ENCODE peak calls at places on chromosomes 11 and 22, in five cellular contexts. V, U, P, Q and M are unnamed samples.

GRCh38 chr22:50545522-50546325 is at the start of gene KLHDC7B:
- DNase-seq in V (no peak), Q (peak; percentile 63), P (no peak), U (no peak), M (no peak)

GRCh38 chr11:13287681-13288080 is 10.1 kb downstream of the BMAL1 start:
- DNase-seq in U (no peak), V (no peak), P (no peak), Q (peak; percentile 24), M (no peak)

GRCh38 chr11:35800970-35801953 is 138.7 kb downstream of the TRIM44 start:
- DNase-seq in V (no peak), Q (no peak), P (no peak), U (no peak), M (no peak)

GRCh38 chr11:114483929-114484328 is 44.7 kb downstream of the REXO2 start:
- DNase-seq in P (no peak), U (no peak), V (no peak), Q (no peak), M (no peak)

GRCh38 chr11:80320226-80320625 is 879.4 kb upstream of the TENM4 start:
- DNase-seq in P (peak; percentile 88), U (no peak), V (no peak), Q (no peak), M (no peak)

GRCh38 chr22:21587803-21588611 is 20.5 kb downstream of the UBE2L3 start:
- DNase-seq in U (no peak), Q (peak; percentile 69), P (no peak), V (no peak), M (no peak)

GRCh38 chr11:74989269-74989655 is 529 bp downstream of the NEU3 start:
- DNase-seq in U (no peak), P (no peak), V (no peak), Q (no peak), M (no peak)

GRCh38 chr11:67667490-67668190 is 6.8 kb downstream of the ALDH3B2 start:
- DNase-seq in Q (no peak), U (no peak), P (no peak), V (no peak), M (no peak)

GRCh38 chr11:128480066-128480465 is 107.3 kb downstream of the ETS1 start:
- DNase-seq in P (no peak), Q (no peak), U (no peak), V (no peak), M (no peak)

GRCh38 chr11:44622721-44623258 is 57.3 kb downstream of the CD82 start:
- DNase-seq in V (no peak), U (no peak), P (no peak), Q (no peak), M (no peak)

GRCh38 chr11:13135385-13136271 is 126.5 kb downstream of the RASSF10 start:
- DNase-seq in Q (peak; percentile 90), V (no peak), U (no peak), P (peak; percentile 7), M (peak; percentile 55)